ENCODE peak calls at places on chromosomes 1 and 21, in four cellular contexts. One of them, this sample, is unnamed.
A peak's percentile ranks its signal among the peaks of the same experiment; 100 is the strongest.

GRCh38 chr1:4654764-4655673 is 610 bp downstream of the AJAP1 start:
- DNase-seq in neural progenitor cell: peak; percentile 85
- DNase-seq in heart right ventricle: no peak
- DNase-seq in cardiac muscle cell: peak; percentile 36
- DNase-seq in this sample: no peak

GRCh38 chr1:58206749-58207148 is 339.8 kb downstream of the OMA1 start:
- DNase-seq in heart right ventricle: no peak
- DNase-seq in cardiac muscle cell: no peak
- DNase-seq in neural progenitor cell: no peak
- DNase-seq in this sample: no peak

GRCh38 chr1:241717975-241718374 is 65.9 kb downstream of the WDR64 start:
- DNase-seq in cardiac muscle cell: no peak
- DNase-seq in neural progenitor cell: no peak
- DNase-seq in heart right ventricle: no peak
- DNase-seq in this sample: no peak

GRCh38 chr1:85259866-85260345 is 444 bp upstream of the C1orf52 start:
- DNase-seq in neural progenitor cell: no peak
- DNase-seq in cardiac muscle cell: no peak
- DNase-seq in heart right ventricle: no peak
- DNase-seq in this sample: no peak

GRCh38 chr21:31714741-31715365 is 17.1 kb downstream of the SCAF4 start:
- DNase-seq in neural progenitor cell: no peak
- DNase-seq in cardiac muscle cell: no peak
- DNase-seq in heart right ventricle: no peak
- DNase-seq in this sample: no peak

GRCh38 chr1:4594286-4594991 is 60.0 kb upstream of the AJAP1 start:
- DNase-seq in neural progenitor cell: no peak
- DNase-seq in heart right ventricle: no peak
- DNase-seq in cardiac muscle cell: no peak
- DNase-seq in this sample: no peak

GRCh38 chr1:101079341-101079740 is 53.8 kb upstream of the DPH5 start:
- DNase-seq in heart right ventricle: no peak
- DNase-seq in neural progenitor cell: no peak
- DNase-seq in cardiac muscle cell: no peak
- DNase-seq in this sample: no peak

GRCh38 chr1:233909195-233909594 is 4.7 kb downstream of the SLC35F3 start:
- DNase-seq in heart right ventricle: no peak
- DNase-seq in cardiac muscle cell: no peak
- DNase-seq in neural progenitor cell: no peak
- DNase-seq in this sample: no peak

GRCh38 chr1:232443372-232443771 is 186.6 kb downstream of the SIPA1L2 start:
- DNase-seq in heart right ventricle: no peak
- DNase-seq in cardiac muscle cell: no peak
- DNase-seq in neural progenitor cell: no peak
- DNase-seq in this sample: no peak

GRCh38 chr1:9942399-9942938 is 722 bp downstream of the LZIC start:
- DNase-seq in neural progenitor cell: peak; percentile 61
- DNase-seq in heart right ventricle: no peak
- DNase-seq in cardiac muscle cell: peak; percentile 67
- DNase-seq in this sample: peak; percentile 48

GRCh38 chr1:154521695-154522094 is 19.5 kb upstream of the SHE start:
- DNase-seq in neural progenitor cell: no peak
- DNase-seq in cardiac muscle cell: no peak
- DNase-seq in heart right ventricle: no peak
- DNase-seq in this sample: no peak

GRCh38 chr1:155934933-155935590 is 849 bp upstream of the KHDC4 start:
- DNase-seq in neural progenitor cell: no peak
- DNase-seq in cardiac muscle cell: no peak
- DNase-seq in heart right ventricle: no peak
- DNase-seq in this sample: no peak

GRCh38 chr1:157314408-157314807 is 176.2 kb upstream of the ETV3 start:
- DNase-seq in neural progenitor cell: no peak
- DNase-seq in cardiac muscle cell: no peak
- DNase-seq in heart right ventricle: no peak
- DNase-seq in this sample: no peak

GRCh38 chr1:2151252-2151651 is 43.3 kb downstream of the FAAP20 start:
- DNase-seq in neural progenitor cell: no peak
- DNase-seq in heart right ventricle: no peak
- DNase-seq in cardiac muscle cell: no peak
- DNase-seq in this sample: no peak

GRCh38 chr1:6166221-6166620 is 13.9 kb downstream of the CHD5 start:
- DNase-seq in heart right ventricle: no peak
- DNase-seq in neural progenitor cell: no peak
- DNase-seq in cardiac muscle cell: no peak
- DNase-seq in this sample: no peak

GRCh38 chr1:166164995-166165660 is 1.7 kb downstream of the FAM78B start:
- DNase-seq in neural progenitor cell: peak; percentile 89
- DNase-seq in heart right ventricle: peak; percentile 54
- DNase-seq in cardiac muscle cell: peak; percentile 88
- DNase-seq in this sample: no peak

GRCh38 chr1:59012378-59012777 is 228.5 kb upstream of the JUN start:
- DNase-seq in cardiac muscle cell: no peak
- DNase-seq in heart right ventricle: no peak
- DNase-seq in neural progenitor cell: no peak
- DNase-seq in this sample: no peak

GRCh38 chr21:46317710-46318463 is 5.8 kb downstream of the C21orf58 start:
- DNase-seq in cardiac muscle cell: no peak
- DNase-seq in heart right ventricle: peak; percentile 59
- DNase-seq in neural progenitor cell: peak; percentile 25
- DNase-seq in this sample: no peak

GRCh38 chr1:167820684-167821355 is 93.1 kb downstream of the ADCY10 start:
- DNase-seq in neural progenitor cell: no peak
- DNase-seq in cardiac muscle cell: no peak
- DNase-seq in heart right ventricle: no peak
- DNase-seq in this sample: no peak

GRCh38 chr1:29325675-29326074 is 89.4 kb downstream of the PTPRU start:
- DNase-seq in neural progenitor cell: peak; percentile 65
- DNase-seq in heart right ventricle: peak; percentile 59
- DNase-seq in cardiac muscle cell: no peak
- DNase-seq in this sample: no peak

GRCh38 chr1:89689234-89689633 is 56.3 kb downstream of the LRRC8C start:
- DNase-seq in neural progenitor cell: no peak
- DNase-seq in heart right ventricle: no peak
- DNase-seq in cardiac muscle cell: no peak
- DNase-seq in this sample: no peak

GRCh38 chr1:34426325-34426896 is 249.7 kb downstream of the C1orf94 start:
- DNase-seq in heart right ventricle: no peak
- DNase-seq in cardiac muscle cell: no peak
- DNase-seq in neural progenitor cell: no peak
- DNase-seq in this sample: no peak

GRCh38 chr1:223556414-223557124 is 108.9 kb downstream of the CAPN8 start:
- DNase-seq in heart right ventricle: peak; percentile 24
- DNase-seq in cardiac muscle cell: peak; percentile 74
- DNase-seq in neural progenitor cell: peak; percentile 72
- DNase-seq in this sample: peak; percentile 38

GRCh38 chr1:199396456-199396855 is 631.1 kb upstream of the NR5A2 start:
- DNase-seq in heart right ventricle: no peak
- DNase-seq in cardiac muscle cell: no peak
- DNase-seq in neural progenitor cell: no peak
- DNase-seq in this sample: no peak

GRCh38 chr1:240663160-240663879 is 51.4 kb upstream of the GREM2 start:
- DNase-seq in heart right ventricle: no peak
- DNase-seq in cardiac muscle cell: no peak
- DNase-seq in neural progenitor cell: no peak
- DNase-seq in this sample: no peak

GRCh38 chr1:30405631-30406212 is 317.7 kb downstream of the MATN1 start:
- DNase-seq in neural progenitor cell: no peak
- DNase-seq in heart right ventricle: no peak
- DNase-seq in cardiac muscle cell: no peak
- DNase-seq in this sample: no peak

GRCh38 chr1:93001893-93002292 is 40.6 kb upstream of the DIPK1A start:
- DNase-seq in heart right ventricle: no peak
- DNase-seq in neural progenitor cell: no peak
- DNase-seq in cardiac muscle cell: no peak
- DNase-seq in this sample: no peak

GRCh38 chr1:172360511-172360910 is 60.0 kb upstream of the C1orf105 start:
- DNase-seq in cardiac muscle cell: no peak
- DNase-seq in neural progenitor cell: peak; percentile 81
- DNase-seq in heart right ventricle: no peak
- DNase-seq in this sample: no peak

GRCh38 chr1:108046021-108046420 is 81.0 kb upstream of the VAV3 start:
- DNase-seq in cardiac muscle cell: no peak
- DNase-seq in neural progenitor cell: no peak
- DNase-seq in heart right ventricle: no peak
- DNase-seq in this sample: no peak

GRCh38 chr1:61395156-61395555 is 312.8 kb downstream of the NFIA start:
- DNase-seq in heart right ventricle: no peak
- DNase-seq in neural progenitor cell: no peak
- DNase-seq in cardiac muscle cell: no peak
- DNase-seq in this sample: no peak

GRCh38 chr1:11590395-11590794 is 63.8 kb downstream of the FBXO2 start:
- DNase-seq in cardiac muscle cell: no peak
- DNase-seq in neural progenitor cell: peak; percentile 31
- DNase-seq in heart right ventricle: no peak
- DNase-seq in this sample: no peak

GRCh38 chr1:43620956-43621355 is 29.0 kb upstream of the KDM4A start:
- DNase-seq in neural progenitor cell: no peak
- DNase-seq in cardiac muscle cell: no peak
- DNase-seq in heart right ventricle: no peak
- DNase-seq in this sample: no peak

DNA sequence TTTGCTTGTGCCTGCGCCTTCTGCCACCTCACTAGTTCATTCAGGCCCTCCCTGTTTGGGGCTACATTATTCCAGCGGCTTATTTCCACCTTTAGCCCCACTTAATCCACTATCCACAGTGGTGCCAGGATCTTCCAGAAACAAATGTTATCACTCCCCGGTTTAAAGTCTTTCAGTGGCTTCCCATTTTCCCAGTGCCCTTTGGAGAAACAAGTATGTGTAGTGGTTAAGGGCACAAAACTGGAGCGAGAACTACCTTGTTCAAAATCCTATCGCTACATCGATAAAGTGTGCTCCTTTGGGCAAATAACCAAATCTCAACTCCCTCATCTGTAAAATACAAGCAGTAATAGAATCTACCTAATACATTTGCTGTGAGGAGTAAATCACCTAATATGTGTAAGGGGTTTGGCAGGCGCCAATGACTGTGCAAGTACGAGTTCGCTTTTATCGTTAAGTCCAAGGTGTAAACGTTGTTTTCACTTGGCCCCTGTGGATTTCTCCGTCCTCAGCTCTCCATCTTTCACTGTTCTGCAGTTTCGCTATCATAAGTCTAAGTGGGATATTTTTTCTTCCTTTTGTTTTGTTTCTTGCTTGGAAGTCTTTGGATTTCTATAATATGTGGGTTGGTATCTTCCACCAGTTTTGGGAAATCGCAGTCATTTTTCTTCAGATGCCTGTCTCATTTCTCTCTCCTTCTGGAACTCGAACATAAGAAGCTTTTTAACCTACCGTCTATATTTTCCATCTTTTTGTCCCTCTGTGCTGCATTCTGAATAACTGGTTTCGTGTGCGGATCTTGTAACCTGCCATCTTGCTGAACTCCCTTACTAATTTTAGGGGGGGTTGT is 844 bp upstream of the MEAF6 start:
- DNase-seq in cardiac muscle cell: no peak
- DNase-seq in neural progenitor cell: no peak
- DNase-seq in heart right ventricle: no peak
- DNase-seq in this sample: no peak
- H3K4me3 ChIP-seq in cardiac muscle cell: peak overlapping the region; percentile 80
- H3K4me3 ChIP-seq in neural progenitor cell: peak overlapping the region; percentile 98
- H3K4me3 ChIP-seq in heart right ventricle: peak overlapping the region; percentile 95
- H3K4me3 ChIP-seq in this sample: peak overlapping the region; percentile 86

DNA sequence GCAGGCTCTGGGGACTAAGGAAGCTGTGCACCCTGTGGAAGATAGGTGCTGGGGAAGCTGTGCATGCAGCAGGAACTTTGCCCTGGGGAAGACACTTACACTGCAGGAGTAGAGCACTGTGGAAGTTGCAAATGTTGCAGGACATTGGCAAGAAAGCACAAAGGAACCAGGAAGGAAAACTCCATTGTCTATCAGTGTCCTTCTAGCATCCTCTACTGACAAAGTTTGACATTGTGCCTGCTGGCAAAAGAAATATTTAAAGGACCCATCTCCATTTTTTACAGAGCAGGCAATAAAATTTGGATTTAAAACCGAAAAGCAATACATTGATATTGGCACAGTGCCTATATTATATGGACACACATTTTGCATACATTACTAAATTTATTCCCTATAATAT is 394.1 kb downstream of the PBX1 start:
- DNase-seq in cardiac muscle cell: no peak
- DNase-seq in heart right ventricle: no peak
- DNase-seq in neural progenitor cell: no peak
- DNase-seq in this sample: no peak
- TF ChIP-seq CTCF in cardiac muscle cell: peak; percentile 25
- TF ChIP-seq CTCF in heart right ventricle: no peak
- TF ChIP-seq CTCF in neural progenitor cell: peak; percentile 25
- TF ChIP-seq CTCF in this sample: no peak

DNA sequence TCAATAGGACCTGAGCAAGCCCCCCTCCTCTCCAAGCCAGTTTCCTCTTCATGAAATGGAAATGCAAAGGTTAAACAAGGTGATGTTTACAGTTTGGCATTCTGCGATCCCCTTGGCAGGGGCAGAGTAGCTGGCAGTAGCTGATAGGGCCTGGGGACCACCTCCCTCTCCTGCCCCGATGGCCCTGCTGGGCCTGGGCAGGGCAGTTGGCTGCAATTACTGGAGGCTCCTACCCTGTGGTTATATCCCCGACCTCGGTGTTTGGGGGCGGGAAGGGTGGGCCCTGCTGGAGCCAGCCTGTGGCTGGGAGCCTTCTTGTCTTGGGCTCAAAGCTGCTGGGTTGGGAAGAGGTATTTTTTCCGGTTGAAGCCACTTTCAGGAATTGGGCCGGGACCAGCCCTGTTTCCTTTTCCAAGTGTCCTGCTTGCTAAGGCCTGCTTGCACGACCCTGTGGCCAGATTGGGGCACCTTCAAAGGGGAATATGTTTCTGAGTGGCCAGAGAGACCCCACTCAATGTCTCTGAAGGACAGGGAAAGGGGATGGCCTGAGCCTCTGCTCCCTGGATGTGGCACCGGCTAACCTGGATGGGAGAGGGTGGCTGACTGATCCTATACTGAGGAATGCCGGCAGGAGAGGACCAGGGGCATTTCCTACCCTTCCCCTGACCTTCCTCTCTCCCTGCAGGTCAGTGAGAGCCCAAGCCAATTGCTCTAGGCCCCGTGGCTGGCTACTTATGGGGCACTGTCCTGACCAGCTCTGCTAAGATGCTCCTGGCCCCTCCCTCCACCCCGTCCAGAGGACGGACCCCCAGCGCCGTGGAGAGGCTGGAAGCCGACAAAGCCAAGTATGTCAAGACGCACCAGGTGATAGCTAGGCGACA is 1.9 kb downstream of the FAM110D start:
- DNase-seq in cardiac muscle cell: no peak
- DNase-seq in neural progenitor cell: no peak
- DNase-seq in heart right ventricle: peak; percentile 38
- DNase-seq in this sample: no peak
- H3K4me3 ChIP-seq in cardiac muscle cell: peak overlapping the region; percentile 21
- H3K4me3 ChIP-seq in neural progenitor cell: peak overlapping the region; percentile 50
- H3K4me3 ChIP-seq in heart right ventricle: peak overlapping the region; percentile 58
- H3K4me3 ChIP-seq in this sample: no peak overlapping the region

DNA sequence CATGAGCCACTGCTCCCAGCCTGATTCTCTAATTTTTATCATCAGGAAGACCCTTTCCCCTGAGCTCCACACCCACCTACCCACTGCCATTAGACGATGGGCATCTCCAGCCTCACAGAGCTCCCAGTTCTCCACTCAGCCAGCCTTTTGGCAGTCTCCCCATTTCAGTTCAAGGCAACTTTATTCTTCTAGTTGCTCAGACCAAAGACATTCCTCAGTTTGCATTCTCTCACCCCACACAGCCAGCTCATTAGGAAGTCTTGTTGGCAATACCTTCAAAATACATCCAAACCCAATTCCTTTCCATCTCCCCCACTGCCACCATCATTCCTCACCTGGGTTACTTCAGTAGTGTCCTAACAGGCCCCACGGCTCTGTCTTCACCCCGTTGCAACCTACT is 53.4 kb upstream of the COX20 start:
- DNase-seq in heart right ventricle: no peak
- DNase-seq in neural progenitor cell: no peak
- DNase-seq in cardiac muscle cell: no peak
- DNase-seq in this sample: no peak
- TF ChIP-seq CTCF in heart right ventricle: no peak
- TF ChIP-seq CTCF in neural progenitor cell: no peak
- TF ChIP-seq CTCF in cardiac muscle cell: no peak
- TF ChIP-seq CTCF in this sample: no peak